ENCODE peak calls at places on chromosomes 11 and 22, in four cellular contexts. I is nucleus accumbens, J is GM10248, A is mucosa of descending colon. W is an unnamed sample.

GRCh38 chr22:35785181-35785923 is 67.7 kb downstream of the APOL5 start:
- DNase-seq in I (no peak), J (no peak), A (no peak), W (no peak)

GRCh38 chr22:50544746-50545253 is 899 bp upstream of the KLHDC7B start:
- DNase-seq in I (no peak), J (peak), A (peak), W (peak)

GRCh38 chr11:70732493-70733206 is 334.3 kb downstream of the CTTN start:
- DNase-seq in I (peak), J (no peak), A (peak), W (no peak)

GRCh38 chr11:110435780-110436717 is 6.3 kb downstream of the FDX1 start:
- DNase-seq in I (no peak), J (no peak), A (no peak), W (no peak)

GRCh38 chr22:31248138-31248745 is 36.1 kb downstream of the LIMK2 start:
- DNase-seq in I (peak), J (peak), A (peak), W (peak)

GRCh38 chr11:462107-462890 is 12.2 kb downstream of the PTDSS2 start:
- DNase-seq in I (no peak), J (no peak), A (no peak), W (no peak)

GRCh38 chr22:47460870-47461269 is 698.4 kb downstream of the TBC1D22A start:
- DNase-seq in I (no peak), J (no peak), A (no peak), W (no peak)

GRCh38 chr22:39029227-39029626 is 8.3 kb downstream of the APOBEC3D start:
- DNase-seq in I (no peak), J (no peak), A (no peak), W (no peak)

GRCh38 chr11:115587718-115588342 is 83.6 kb upstream of the CADM1 start:
- DNase-seq in I (no peak), J (no peak), A (no peak), W (no peak)

GRCh38 chr11:122697636-122698167 is 42.2 kb downstream of the UBASH3B start:
- DNase-seq in I (no peak), J (peak), A (no peak), W (no peak)

GRCh38 chr22:22684605-22685561 is 40.5 kb downstream of the GGTLC2 start:
- DNase-seq in I (no peak), J (peak), A (peak), W (no peak)

GRCh38 chr11:76670475-76671235 is at the start of gene LRRC32:
- DNase-seq in I (no peak), J (peak), A (peak), W (peak)

GRCh38 chr11:68414457-68415221 is 45.9 kb upstream of the PPP6R3 start:
- DNase-seq in I (no peak), J (no peak), A (no peak), W (peak)

GRCh38 chr11:22798890-22799289 is 30.7 kb downstream of the SVIP start:
- DNase-seq in I (no peak), J (no peak), A (no peak), W (no peak)

GRCh38 chr11:81497202-81497804 is 1236.4 kb downstream of the FAM181B start:
- DNase-seq in I (no peak), J (peak), A (no peak), W (no peak)

GRCh38 chr11:35593143-35593542 is 25.1 kb upstream of the FJX1 start:
- DNase-seq in I (no peak), J (no peak), A (no peak), W (no peak)

GRCh38 chr11:1153951-1154487 is 3.7 kb upstream of the MUC5AC start:
- DNase-seq in I (no peak), J (peak), A (peak), W (peak)

GRCh38 chr22:31230871-31231621 is 18.9 kb downstream of the LIMK2 start:
- DNase-seq in I (peak), J (peak), A (no peak), W (no peak)

GRCh38 chr11:32434387-32435151 is 770 bp downstream of the WT1 start:
- DNase-seq in I (no peak), J (no peak), A (no peak), W (no peak)

GRCh38 chr11:18419040-18419439 is 6.9 kb downstream of the LDHC start:
- DNase-seq in I (no peak), J (no peak), A (no peak), W (no peak)

GRCh38 chr11:65945941-65946558 is 770 bp downstream of the TSGA10IP start:
- DNase-seq in I (no peak), J (no peak), A (no peak), W (no peak)

W was measured in RWPE2.